ENCODE peak calls at places on chromosomes 2 and 18, in ten cellular contexts. One of them, this sample, is unnamed.

GRCh38 chr18:42108071-42108470 is 153.0 kb downstream of the PIK3C3 start:
- DNase-seq in IMR-90: no peak
- DNase-seq in cardiac fibroblast: no peak
- DNase-seq in AG10803: no peak
- DNase-seq in CD4-positive, alpha-beta T cell: no peak
- DNase-seq in cardiac muscle cell: no peak
- DNase-seq in GM20000: no peak
- DNase-seq in WTC11: no peak
- DNase-seq in right lobe of liver: no peak
- DNase-seq in AG04450: no peak
- DNase-seq in this sample: no peak

GRCh38 chr18:9017170-9017899 is 85.2 kb upstream of the NDUFV2 start:
- DNase-seq in AG04450: peak; percentile 68
- DNase-seq in GM20000: peak; percentile 79
- DNase-seq in CD4-positive, alpha-beta T cell: peak; percentile 40
- DNase-seq in cardiac fibroblast: peak; percentile 95
- DNase-seq in right lobe of liver: no peak
- DNase-seq in AG10803: peak; percentile 89
- DNase-seq in IMR-90: peak; percentile 94
- DNase-seq in WTC11: peak; percentile 61
- DNase-seq in cardiac muscle cell: no peak
- DNase-seq in this sample: peak; percentile 50

GRCh38 chr2:8729939-8730338 is 48.1 kb downstream of the ID2 start:
- DNase-seq in right lobe of liver: no peak
- DNase-seq in cardiac fibroblast: no peak
- DNase-seq in AG04450: no peak
- DNase-seq in AG10803: no peak
- DNase-seq in GM20000: no peak
- DNase-seq in CD4-positive, alpha-beta T cell: no peak
- DNase-seq in IMR-90: no peak
- DNase-seq in WTC11: no peak
- DNase-seq in cardiac muscle cell: no peak
- DNase-seq in this sample: no peak

GRCh38 chr2:172248381-172249173 is 145.9 kb upstream of the DLX2 start:
- DNase-seq in AG04450: no peak
- DNase-seq in AG10803: no peak
- DNase-seq in right lobe of liver: no peak
- DNase-seq in CD4-positive, alpha-beta T cell: no peak
- DNase-seq in GM20000: no peak
- DNase-seq in cardiac fibroblast: peak; percentile 52
- DNase-seq in cardiac muscle cell: no peak
- DNase-seq in IMR-90: peak; percentile 63
- DNase-seq in WTC11: no peak
- DNase-seq in this sample: no peak

GRCh38 chr2:64400733-64401500 is 53.0 kb upstream of the LGALSL start:
- DNase-seq in AG04450: no peak
- DNase-seq in right lobe of liver: peak; percentile 29
- DNase-seq in cardiac fibroblast: no peak
- DNase-seq in GM20000: no peak
- DNase-seq in IMR-90: no peak
- DNase-seq in CD4-positive, alpha-beta T cell: no peak
- DNase-seq in cardiac muscle cell: no peak
- DNase-seq in AG10803: no peak
- DNase-seq in WTC11: no peak
- DNase-seq in this sample: no peak

GRCh38 chr2:237895544-237896506 is 36.4 kb downstream of the RAMP1 start:
- DNase-seq in WTC11: no peak
- DNase-seq in AG04450: no peak
- DNase-seq in right lobe of liver: no peak
- DNase-seq in cardiac fibroblast: no peak
- DNase-seq in AG10803: peak; percentile 30
- DNase-seq in CD4-positive, alpha-beta T cell: no peak
- DNase-seq in IMR-90: no peak
- DNase-seq in cardiac muscle cell: no peak
- DNase-seq in GM20000: no peak
- DNase-seq in this sample: no peak

GRCh38 chr2:215447673-215448081 is 11.8 kb upstream of the FN1 start:
- DNase-seq in WTC11: no peak
- DNase-seq in AG10803: no peak
- DNase-seq in cardiac muscle cell: no peak
- DNase-seq in IMR-90: no peak
- DNase-seq in GM20000: no peak
- DNase-seq in AG04450: no peak
- DNase-seq in right lobe of liver: no peak
- DNase-seq in CD4-positive, alpha-beta T cell: no peak
- DNase-seq in cardiac fibroblast: no peak
- DNase-seq in this sample: no peak

GRCh38 chr2:14297340-14297739 is 335.2 kb upstream of the LRATD1 start:
- DNase-seq in cardiac fibroblast: no peak
- DNase-seq in cardiac muscle cell: no peak
- DNase-seq in right lobe of liver: no peak
- DNase-seq in GM20000: no peak
- DNase-seq in AG04450: no peak
- DNase-seq in CD4-positive, alpha-beta T cell: no peak
- DNase-seq in IMR-90: no peak
- DNase-seq in WTC11: no peak
- DNase-seq in AG10803: no peak
- DNase-seq in this sample: no peak

GRCh38 chr2:116511426-116511825 is 1303.1 kb upstream of the DDX18 start:
- DNase-seq in cardiac muscle cell: no peak
- DNase-seq in right lobe of liver: no peak
- DNase-seq in GM20000: no peak
- DNase-seq in IMR-90: no peak
- DNase-seq in WTC11: no peak
- DNase-seq in AG04450: no peak
- DNase-seq in CD4-positive, alpha-beta T cell: no peak
- DNase-seq in cardiac fibroblast: no peak
- DNase-seq in AG10803: no peak
- DNase-seq in this sample: no peak
- TF ChIP-seq CTCF in cardiac muscle cell: no peak
- TF ChIP-seq CTCF in right lobe of liver: no peak
- TF ChIP-seq CTCF in GM20000: no peak
- TF ChIP-seq CTCF in IMR-90: no peak
- TF ChIP-seq CTCF in WTC11: no peak
- TF ChIP-seq CTCF in AG04450: no peak
- TF ChIP-seq CTCF in CD4-positive, alpha-beta T cell: no peak
- TF ChIP-seq CTCF in cardiac fibroblast: no peak
- TF ChIP-seq CTCF in AG10803: no peak
- TF ChIP-seq CTCF in this sample: no peak

DNA sequence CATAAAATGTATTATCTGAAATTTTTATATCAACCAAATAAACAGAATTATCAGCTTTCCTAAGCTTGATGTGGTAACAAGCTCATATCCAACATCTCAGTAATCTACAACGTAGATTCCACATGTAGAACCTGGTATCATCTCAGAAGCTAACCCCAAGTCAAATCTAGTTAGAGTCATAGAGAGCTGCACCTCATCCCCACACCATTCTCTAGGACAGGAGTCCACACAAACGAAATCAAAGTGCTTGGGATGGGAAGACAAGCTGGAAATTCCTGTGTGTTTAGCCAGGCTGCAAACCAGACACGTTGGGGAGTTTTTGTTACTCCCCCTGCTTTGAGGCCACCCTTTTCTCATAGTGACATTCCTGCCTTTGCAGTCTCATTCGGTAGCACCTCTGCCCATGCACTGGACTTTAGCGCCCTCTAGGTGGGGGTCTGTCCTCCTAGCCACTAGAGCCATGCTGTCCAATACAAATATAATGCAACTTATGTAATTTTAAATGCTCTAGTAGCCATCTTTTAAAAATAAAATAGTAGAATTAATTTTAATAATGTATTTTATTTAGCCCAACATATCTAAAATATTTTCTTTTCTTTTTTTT is 28.1 kb upstream of the SATB2 start:
- DNase-seq in WTC11: peak; percentile 83
- DNase-seq in AG04450: no peak
- DNase-seq in GM20000: peak; percentile 40
- DNase-seq in AG10803: peak; percentile 64
- DNase-seq in CD4-positive, alpha-beta T cell: no peak
- DNase-seq in cardiac muscle cell: peak; percentile 81
- DNase-seq in cardiac fibroblast: peak; percentile 70
- DNase-seq in IMR-90: peak; percentile 49
- DNase-seq in right lobe of liver: peak; percentile 78
- DNase-seq in this sample: no peak
- TF ChIP-seq CTCF in WTC11: peak; percentile 57
- TF ChIP-seq CTCF in AG04450: peak; percentile 85
- TF ChIP-seq CTCF in GM20000: peak; percentile 56
- TF ChIP-seq CTCF in AG10803: peak; percentile 91
- TF ChIP-seq CTCF in CD4-positive, alpha-beta T cell: no peak
- TF ChIP-seq CTCF in cardiac muscle cell: peak; percentile 71
- TF ChIP-seq CTCF in cardiac fibroblast: peak; percentile 78
- TF ChIP-seq CTCF in IMR-90: peak; percentile 80
- TF ChIP-seq CTCF in right lobe of liver: peak; percentile 68
- TF ChIP-seq CTCF in this sample: no peak

GRCh38 chr18:3447035-3447894 is 2.7 kb upstream of the TGIF1 start:
- DNase-seq in WTC11: peak; percentile 53
- DNase-seq in cardiac fibroblast: peak; percentile 79
- DNase-seq in cardiac muscle cell: no peak
- DNase-seq in IMR-90: peak; percentile 62
- DNase-seq in GM20000: peak; percentile 18
- DNase-seq in AG04450: no peak
- DNase-seq in CD4-positive, alpha-beta T cell: peak; percentile 18
- DNase-seq in right lobe of liver: peak; percentile 69
- DNase-seq in AG10803: peak; percentile 72
- DNase-seq in this sample: peak; percentile 31

GRCh38 chr18:3440340-3440739 is 9.6 kb upstream of the TGIF1 start:
- DNase-seq in cardiac fibroblast: no peak
- DNase-seq in cardiac muscle cell: no peak
- DNase-seq in IMR-90: no peak
- DNase-seq in right lobe of liver: no peak
- DNase-seq in WTC11: no peak
- DNase-seq in AG04450: no peak
- DNase-seq in AG10803: no peak
- DNase-seq in CD4-positive, alpha-beta T cell: no peak
- DNase-seq in GM20000: no peak
- DNase-seq in this sample: no peak

GRCh38 chr18:3444954-3445353 is 5.0 kb upstream of the TGIF1 start:
- DNase-seq in AG04450: no peak
- DNase-seq in CD4-positive, alpha-beta T cell: no peak
- DNase-seq in right lobe of liver: no peak
- DNase-seq in IMR-90: no peak
- DNase-seq in WTC11: no peak
- DNase-seq in AG10803: no peak
- DNase-seq in GM20000: no peak
- DNase-seq in cardiac muscle cell: no peak
- DNase-seq in cardiac fibroblast: no peak
- DNase-seq in this sample: no peak

GRCh38 chr18:3442894-3443293 is 7.1 kb upstream of the TGIF1 start:
- DNase-seq in cardiac muscle cell: no peak
- DNase-seq in AG04450: no peak
- DNase-seq in CD4-positive, alpha-beta T cell: no peak
- DNase-seq in GM20000: no peak
- DNase-seq in AG10803: no peak
- DNase-seq in WTC11: no peak
- DNase-seq in right lobe of liver: no peak
- DNase-seq in cardiac fibroblast: no peak
- DNase-seq in IMR-90: no peak
- DNase-seq in this sample: no peak

DNA sequence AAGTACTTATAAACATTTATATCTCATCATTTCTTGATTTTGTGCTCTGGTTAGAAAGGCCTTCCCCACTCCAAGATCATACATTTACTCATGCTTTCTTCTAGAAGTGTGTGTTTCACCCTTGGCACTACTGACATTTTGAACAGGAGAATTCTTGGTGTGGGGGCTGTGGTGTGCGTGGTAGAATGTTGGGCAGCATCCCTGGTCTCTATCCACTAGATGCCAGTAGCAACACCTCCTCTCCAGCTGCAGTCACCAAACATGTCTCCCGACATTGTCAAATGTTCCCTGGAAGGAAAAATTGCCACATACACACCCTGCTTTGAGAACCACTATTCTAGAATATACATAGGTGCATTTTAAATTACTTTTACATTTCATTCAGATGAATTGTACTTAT is 8.7 kb upstream of the TGIF1 start:
- DNase-seq in cardiac muscle cell: peak; percentile 58
- DNase-seq in right lobe of liver: peak; percentile 53
- DNase-seq in cardiac fibroblast: peak; percentile 36
- DNase-seq in IMR-90: no peak
- DNase-seq in AG04450: no peak
- DNase-seq in CD4-positive, alpha-beta T cell: no peak
- DNase-seq in WTC11: peak; percentile 38
- DNase-seq in GM20000: no peak
- DNase-seq in AG10803: peak; percentile 41
- DNase-seq in this sample: no peak
- TF ChIP-seq CTCF in cardiac muscle cell: peak; percentile 24
- TF ChIP-seq CTCF in right lobe of liver: peak; percentile 41
- TF ChIP-seq CTCF in cardiac fibroblast: no peak
- TF ChIP-seq CTCF in IMR-90: peak; percentile 31
- TF ChIP-seq CTCF in AG04450: no peak
- TF ChIP-seq CTCF in CD4-positive, alpha-beta T cell: peak; percentile 51
- TF ChIP-seq CTCF in WTC11: no peak
- TF ChIP-seq CTCF in GM20000: no peak
- TF ChIP-seq CTCF in AG10803: peak; percentile 44
- TF ChIP-seq CTCF in this sample: no peak

GRCh38 chr2:227767830-227768229 is 22.1 kb downstream of the SCYGR8 start:
- DNase-seq in WTC11: no peak
- DNase-seq in GM20000: no peak
- DNase-seq in CD4-positive, alpha-beta T cell: no peak
- DNase-seq in cardiac fibroblast: no peak
- DNase-seq in AG10803: no peak
- DNase-seq in IMR-90: no peak
- DNase-seq in right lobe of liver: no peak
- DNase-seq in AG04450: no peak
- DNase-seq in cardiac muscle cell: no peak
- DNase-seq in this sample: no peak

GRCh38 chr2:227774895-227775842 is 29.5 kb downstream of the SCYGR8 start:
- DNase-seq in cardiac fibroblast: no peak
- DNase-seq in right lobe of liver: no peak
- DNase-seq in AG10803: no peak
- DNase-seq in WTC11: no peak
- DNase-seq in IMR-90: no peak
- DNase-seq in CD4-positive, alpha-beta T cell: no peak
- DNase-seq in cardiac muscle cell: no peak
- DNase-seq in AG04450: no peak
- DNase-seq in GM20000: no peak
- DNase-seq in this sample: no peak

GRCh38 chr2:227774011-227774624 is 28.4 kb downstream of the SCYGR8 start:
- DNase-seq in AG04450: no peak
- DNase-seq in WTC11: peak; percentile 28
- DNase-seq in IMR-90: no peak
- DNase-seq in cardiac muscle cell: no peak
- DNase-seq in CD4-positive, alpha-beta T cell: no peak
- DNase-seq in cardiac fibroblast: no peak
- DNase-seq in right lobe of liver: no peak
- DNase-seq in AG10803: no peak
- DNase-seq in GM20000: peak; percentile 32
- DNase-seq in this sample: no peak

GRCh38 chr2:227772932-227773331 is 27.2 kb downstream of the SCYGR8 start:
- DNase-seq in cardiac muscle cell: no peak
- DNase-seq in cardiac fibroblast: no peak
- DNase-seq in GM20000: no peak
- DNase-seq in AG04450: no peak
- DNase-seq in WTC11: no peak
- DNase-seq in CD4-positive, alpha-beta T cell: no peak
- DNase-seq in IMR-90: no peak
- DNase-seq in AG10803: no peak
- DNase-seq in right lobe of liver: no peak
- DNase-seq in this sample: no peak

DNA sequence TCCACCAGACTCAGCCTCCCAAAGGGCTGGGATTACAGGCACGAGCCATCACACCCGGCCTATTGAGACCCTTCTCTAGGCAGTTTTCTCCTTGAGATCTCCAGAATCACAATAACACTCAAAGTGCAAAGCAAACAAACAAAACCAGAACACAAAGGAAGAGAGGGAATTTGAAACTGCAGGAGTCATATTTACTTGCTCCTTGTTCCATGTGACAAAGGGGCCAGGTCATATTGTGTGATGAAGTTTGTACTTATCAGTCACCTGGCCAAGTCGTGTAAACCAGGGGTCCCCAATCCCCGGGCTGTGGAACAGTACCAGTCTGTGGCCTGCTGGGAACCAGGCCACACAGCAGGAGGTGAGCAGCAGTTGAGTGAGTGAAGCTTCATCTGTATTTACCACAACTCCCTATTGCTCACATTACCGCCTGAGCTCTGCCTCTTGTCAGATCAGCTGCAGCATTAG is 26.5 kb downstream of the SCYGR8 start:
- DNase-seq in AG04450: no peak
- DNase-seq in IMR-90: no peak
- DNase-seq in cardiac muscle cell: no peak
- DNase-seq in AG10803: no peak
- DNase-seq in cardiac fibroblast: no peak
- DNase-seq in right lobe of liver: no peak
- DNase-seq in GM20000: no peak
- DNase-seq in WTC11: no peak
- DNase-seq in CD4-positive, alpha-beta T cell: no peak
- DNase-seq in this sample: no peak
- TF ChIP-seq CTCF in AG04450: no peak
- TF ChIP-seq CTCF in IMR-90: no peak
- TF ChIP-seq CTCF in cardiac muscle cell: no peak
- TF ChIP-seq CTCF in AG10803: no peak
- TF ChIP-seq CTCF in cardiac fibroblast: no peak
- TF ChIP-seq CTCF in right lobe of liver: no peak
- TF ChIP-seq CTCF in GM20000: no peak
- TF ChIP-seq CTCF in WTC11: no peak
- TF ChIP-seq CTCF in CD4-positive, alpha-beta T cell: no peak
- TF ChIP-seq CTCF in this sample: no peak

This sample was measured in activated B cell treated with CpG ODN at 0.5 μM for 24 hours.